ENCODE peak calls at places on chromosomes 11 and 22, in four cellular contexts. T is PC-9, V is hepatocyte, C is brain microvascular endothelial cell. B is an unnamed sample. For H3K36me3, the result is how much of the 10 kb centered on the place peaks cover.

GRCh38 chr11:16956538-16957153 is 57.6 kb downstream of the PLEKHA7 start:
- DNase-seq in C (no peak), T (peak), V (peak), B (no peak)

GRCh38 chr11:64360403-64360980 is 1.5 kb downstream of the RPS6KA4 start:
- DNase-seq in T (no peak), C (no peak), V (peak), B (no peak)

GRCh38 chr11:115990004-115990447 is 485.8 kb upstream of the CADM1 start:
- DNase-seq in V (peak), C (no peak), T (no peak), B (no peak)

GRCh38 chr22:22731374-22731676 is 86.9 kb downstream of the GGTLC2 start:
- DNase-seq in V (no peak), T (no peak), C (no peak), B (no peak)

GRCh38 chr11:9219572-9219971 is 45.6 kb downstream of the DENND5A start:
- DNase-seq in C (peak), T (peak), V (no peak), B (no peak)

GRCh38 chr22:20537325-20537756 is 29.9 kb downstream of the MED15 start:
- DNase-seq in T (no peak), V (no peak), C (no peak), B (no peak)

GRCh38 chr22:32803020-32803758 is 1.7 kb downstream of the TIMP3 start:
- DNase-seq in C (no peak), V (no peak), T (peak), B (no peak)

GRCh38 chr22:37632174-37633081 is 7.0 kb upstream of the SH3BP1 start:
- DNase-seq in T (no peak), C (no peak), V (no peak), B (no peak)

GRCh38 chr22:37588540-37589215 is 8.8 kb upstream of the LGALS2 start:
- DNase-seq in V (peak), C (no peak), T (peak), B (no peak)

GRCh38 chr11:130314184-130314748 is 451 bp downstream of the ZBTB44 start:
- DNase-seq in C (peak), V (peak), T (no peak), B (peak)

GRCh38 chr11:76523786-76524436 is 79.1 kb downstream of the EMSY start:
- DNase-seq in C (no peak), V (no peak), T (no peak), B (no peak)

GRCh38 chr22:31451709-31452571 is 37.7 kb downstream of the EIF4ENIF1 start:
- DNase-seq in V (peak), C (peak), T (peak), B (no peak)

GRCh38 chr11:130725417-130726233 is 190.7 kb downstream of the SNX19 start:
- DNase-seq in V (no peak), T (peak), C (no peak), B (no peak)

GRCh38 chr11:69364901-69365300 is 70.9 kb downstream of the MYEOV start:
- DNase-seq in T (no peak), V (no peak), C (no peak), B (no peak)

GRCh38 chr22:39913886-39914285 is 13.0 kb downstream of the GRAP2 start:
- DNase-seq in T (no peak), C (no peak), V (no peak), B (no peak)

GRCh38 chr22:46009730-46010129 is 32.8 kb upstream of the WNT7B start:
- DNase-seq in V (no peak), T (no peak), C (no peak), B (peak)

GRCh38 chr22:30948930-30949342 is 19.6 kb downstream of the MORC2 start:
- DNase-seq in V (no peak), C (no peak), T (no peak), B (no peak)

GRCh38 chr11:58530236-58530635 is 22.3 kb upstream of the OR5B21 start:
- DNase-seq in T (no peak), V (no peak), C (no peak), B (peak)

GRCh38 chr11:9601041-9601875 is 27.8 kb downstream of the WEE1 start:
- DNase-seq in V (no peak), C (peak), T (peak), B (no peak)

GRCh38 chr11:34730544-34731295 is 109.8 kb downstream of the EHF start:
- DNase-seq in T (no peak), C (no peak), V (no peak), B (no peak)

GRCh38 chr11:765802-766091 is 11.5 kb downstream of the GATD1 start:
- DNase-seq in C (no peak), T (no peak), V (no peak), B (no peak)
- H3K27ac ChIP-seq in C (no peak), T (no peak), V (no peak), B (no peak)

GRCh38 chr22:49598338-49598737 is 229.3 kb downstream of the BRD1 start:
- DNase-seq in C (no peak), T (no peak), V (no peak), B (no peak)
- H3K36me3 ChIP-seq in C (under half), T (under half), V (under half), B (under half)

GRCh38 chr11:6413791-6414231 is 5.1 kb downstream of the APBB1 start:
- DNase-seq in C (no peak), V (no peak), T (no peak), B (no peak)
- H3K27ac ChIP-seq in C (no peak), V (peak), T (no peak), B (no peak)

GRCh38 chr22:41411021-41411851 is 29.5 kb downstream of the TEF start:
- DNase-seq in T (no peak), C (no peak), V (no peak), B (no peak)
- H3K36me3 ChIP-seq in T (under half), C (under half), V (under half), B (under half)

DNA sequence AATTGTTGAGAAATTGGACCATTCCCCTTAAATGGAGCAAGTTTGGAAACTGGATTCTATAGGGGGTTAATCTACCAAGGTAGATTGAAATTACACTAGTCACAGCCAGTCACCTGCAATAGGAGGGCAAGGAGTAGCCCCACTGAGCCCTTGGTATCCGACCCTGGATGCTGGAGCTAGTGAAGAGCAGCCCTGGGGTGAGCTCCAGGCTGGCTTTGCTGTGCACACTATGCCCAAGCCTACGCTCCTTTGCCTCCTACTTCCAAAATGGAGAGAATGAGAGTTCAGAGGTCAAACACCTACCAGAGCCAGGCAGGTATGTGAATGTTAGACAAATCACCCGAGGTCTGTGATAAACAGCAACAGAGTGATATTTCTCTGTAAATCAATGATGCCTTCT is 23.7 kb downstream of the SNU13 start:
- DNase-seq in T (no peak), C (no peak), V (no peak), B (no peak)
- H3K27ac ChIP-seq in T (peak), C (no peak), V (no peak), B (no peak)

DNA sequence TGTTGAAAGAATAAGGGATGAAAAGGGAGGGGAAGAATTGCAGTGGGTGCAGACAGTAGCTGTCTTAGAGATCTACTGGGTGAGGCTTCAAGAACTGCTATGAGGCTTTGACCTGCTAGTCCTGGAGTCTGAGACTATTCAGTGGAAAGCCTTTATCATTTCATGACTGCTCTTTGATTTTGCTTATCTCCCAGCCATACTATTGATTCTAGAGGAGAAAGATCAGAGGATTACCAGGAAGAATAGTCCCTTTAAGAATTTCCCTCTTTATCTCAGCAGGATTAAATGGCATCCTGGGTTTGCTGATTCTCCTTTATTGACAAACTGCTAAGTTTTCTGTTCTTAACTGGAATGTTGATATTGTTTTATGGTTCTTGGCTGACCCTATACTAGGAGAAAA is 107.5 kb upstream of the SORL1-AS1 start:
- DNase-seq in C (no peak), V (no peak), T (no peak), B (no peak)
- H3K36me3 ChIP-seq in C (under half), V (under half), T (under half), B (under half)